ENCODE peak calls at places on chromosomes 3 and 15, in four cellular contexts. A, L, B and D are unnamed samples.

GRCh38 chr3:31423522-31423921 is 109.2 kb upstream of the STT3B start:
- DNase-seq in A (no peak), B (no peak), L (no peak), D (no peak)

GRCh38 chr15:66647358-66647757 is 54.7 kb upstream of the SMAD6 start:
- DNase-seq in L (no peak), B (no peak), A (no peak), D (no peak)

GRCh38 chr3:17553080-17553479 is 189.4 kb downstream of the TBC1D5 start:
- DNase-seq in A (no peak), B (no peak), L (no peak), D (no peak)

GRCh38 chr15:36844453-36845094 is 255.8 kb downstream of the MEIS2 start:
- DNase-seq in L (no peak), A (no peak), B (no peak), D (no peak)

GRCh38 chr15:53193149-53193548 is 403.0 kb upstream of the ONECUT1 start:
- DNase-seq in B (no peak), L (no peak), A (no peak), D (no peak)

GRCh38 chr3:24264748-24265158 is 229.9 kb downstream of the THRB start:
- DNase-seq in L (no peak), A (no peak), B (no peak), D (no peak)

GRCh38 chr15:64122936-64123351 is 27.2 kb downstream of the SNX1 start:
- DNase-seq in B (no peak), A (no peak), L (no peak), D (no peak)

GRCh38 chr3:115074502-115074901 is 72.6 kb downstream of the ZBTB20 start:
- DNase-seq in L (no peak), A (no peak), B (no peak), D (no peak)

GRCh38 chr15:90871716-90872480 is 3.5 kb downstream of the FURIN start:
- DNase-seq in B (peak), L (peak), A (peak), D (peak)

GRCh38 chr3:19898725-19899124 is 35.3 kb downstream of the EFHB start:
- DNase-seq in A (no peak), L (no peak), B (no peak), D (no peak)

GRCh38 chr3:151356791-151357460 is 27.6 kb upstream of the P2RY13 start:
- DNase-seq in A (no peak), B (no peak), L (no peak), D (no peak)

GRCh38 chr3:42117175-42118008 is 26.2 kb downstream of the TRAK1 start:
- DNase-seq in B (peak), A (no peak), L (no peak), D (no peak)

GRCh38 chr3:27576171-27576570 is 92.0 kb upstream of the SLC4A7 start:
- DNase-seq in A (no peak), B (no peak), L (no peak), D (no peak)

GRCh38 chr15:92346063-92346462 is 47.6 kb upstream of the ST8SIA2 start:
- DNase-seq in B (no peak), L (no peak), A (no peak), D (no peak)

GRCh38 chr3:187943677-187944390 is 198.6 kb upstream of the BCL6 start:
- DNase-seq in B (no peak), A (no peak), L (no peak), D (no peak)

GRCh38 chr15:99729920-99730319 is 3.3 kb downstream of the LYSMD4 start:
- DNase-seq in L (peak), A (no peak), B (peak), D (no peak)

GRCh38 chr3:15467227-15468181 is 40.1 kb downstream of the EAF1 start:
- DNase-seq in A (no peak), B (no peak), L (no peak), D (no peak)

GRCh38 chr15:93929375-93930094 is 301.8 kb upstream of the MCTP2 start:
- DNase-seq in A (no peak), L (peak), B (peak), D (no peak)

GRCh38 chr3:125443923-125444322 is 68.8 kb upstream of the ZNF148 start:
- DNase-seq in A (no peak), L (no peak), B (no peak), D (no peak)

GRCh38 chr3:172915911-172916514 is 165.5 kb downstream of the ECT2 start:
- DNase-seq in L (no peak), A (no peak), B (no peak), D (no peak)

GRCh38 chr3:182078314-182078713 is 366.6 kb downstream of the SOX2 start:
- DNase-seq in B (no peak), L (no peak), A (no peak), D (no peak)

GRCh38 chr15:63331456-63331855 is 50.2 kb downstream of the CA12 start:
- DNase-seq in A (no peak), B (no peak), L (no peak), D (no peak)

GRCh38 chr3:126654571-126655393 is at the start of gene TXNRD3:
- DNase-seq in L (peak), A (peak), B (peak), D (peak)

GRCh38 chr3:196684548-196685407 is 27.3 kb downstream of the CEP19 start:
- DNase-seq in L (peak), A (peak), B (peak), D (peak)

GRCh38 chr3:13896473-13897154 is 16.7 kb upstream of the WNT7A start:
- DNase-seq in B (peak), A (peak), L (peak), D (peak)

GRCh38 chr3:152031321-152031720 is 157.9 kb downstream of the SUCNR1 start:
- DNase-seq in B (no peak), A (no peak), L (no peak), D (no peak)

GRCh38 chr15:90648137-90649070 is 68.7 kb upstream of the BLM start:
- DNase-seq in A (peak), L (peak), B (peak), D (no peak)

GRCh38 chr15:62209322-62209721 is 44.2 kb upstream of the C2CD4B start:
- DNase-seq in B (no peak), A (no peak), L (peak), D (peak)

GRCh38 chr15:37789881-37790280 is 144.6 kb upstream of the TMCO5A start:
- DNase-seq in B (no peak), L (no peak), A (no peak), D (no peak)

GRCh38 chr3:60650171-60650570 is 601.1 kb downstream of the FHIT start:
- DNase-seq in B (no peak), A (no peak), L (no peak), D (no peak)

GRCh38 chr15:66995257-66995656 is 70.1 kb upstream of the SMAD3 start:
- DNase-seq in A (no peak), B (no peak), L (no peak), D (no peak)